ENCODE peak calls at places on chromosome 11, in eight cellular contexts. S is keratinocyte, B is fibroblast of lung, T is neural progenitor cell, O is mesenchymal stem cell, Q is endothelial cell of umbilical vein, G is neuronal stem cell, C is hepatocyte. W is an unnamed sample.

GRCh38 chr11:27553186-27553585 is 46.6 kb upstream of the LIN7C start:
- DNase-seq in B (no peak), T (no peak), Q (no peak), G (no peak), C (no peak), S (no peak), O (no peak), W (no peak)

GRCh38 chr11:103541186-103541795 is 432.1 kb downstream of the DYNC2H1 start:
- DNase-seq in T (no peak), S (peak), B (no peak), C (peak), Q (no peak), G (no peak), O (no peak), W (no peak)

GRCh38 chr11:125957623-125958330 is 11.9 kb downstream of the VSIG10L2 start:
- DNase-seq in S (no peak), T (no peak), C (no peak), O (no peak), B (no peak), G (no peak), Q (no peak), W (no peak)

GRCh38 chr11:57359896-57360690 is 20.9 kb downstream of the PRG3 start:
- DNase-seq in G (no peak), B (no peak), C (no peak), T (no peak), Q (no peak), S (no peak), O (no peak), W (peak)

GRCh38 chr11:29063630-29064361 is 953.0 kb downstream of the KCNA4 start:
- DNase-seq in Q (no peak), O (peak), C (no peak), T (no peak), B (peak), G (no peak), S (no peak), W (no peak)

GRCh38 chr11:10628506-10629236 is 60.2 kb upstream of the LYVE1 start:
- DNase-seq in C (no peak), Q (no peak), O (no peak), G (no peak), S (no peak), T (no peak), B (no peak), W (no peak)

GRCh38 chr11:93579187-93579773 is 36.1 kb upstream of the SMCO4 start:
- DNase-seq in O (no peak), S (no peak), B (no peak), G (no peak), T (no peak), Q (no peak), C (no peak), W (no peak)

GRCh38 chr11:3841426-3842304 is 906 bp upstream of the RHOG start:
- DNase-seq in B (peak), S (no peak), Q (peak), O (peak), T (peak), C (peak), G (peak), W (peak)

GRCh38 chr11:103806130-103806900 is 230.1 kb upstream of the DDI1 start:
- DNase-seq in G (no peak), Q (peak), S (no peak), C (peak), B (peak), T (no peak), O (peak), W (no peak)

GRCh38 chr11:92623055-92623454 is 346.4 kb upstream of the MTNR1B start:
- DNase-seq in Q (no peak), C (no peak), O (no peak), S (no peak), G (no peak), B (no peak), T (no peak), W (no peak)

GRCh38 chr11:84780689-84781293 is 846.4 kb downstream of the DLG2 start:
- DNase-seq in Q (no peak), C (peak), T (peak), S (no peak), O (peak), G (peak), B (peak), W (peak)

GRCh38 chr11:70707821-70708220 is 309.5 kb downstream of the CTTN start:
- DNase-seq in S (no peak), T (no peak), G (no peak), C (no peak), Q (no peak), B (no peak), O (no peak), W (no peak)

GRCh38 chr11:121111053-121111724 is 10.1 kb downstream of the TECTA start:
- DNase-seq in Q (no peak), G (no peak), O (no peak), C (no peak), B (no peak), T (no peak), S (no peak), W (no peak)

GRCh38 chr11:2763939-2764338 is 64.1 kb upstream of the KCNQ1OT1 start:
- DNase-seq in T (no peak), Q (peak), B (no peak), G (no peak), C (no peak), O (no peak), S (no peak), W (no peak)

GRCh38 chr11:45890886-45891550 is 5.6 kb downstream of the MAPK8IP1 start:
- DNase-seq in T (no peak), B (no peak), S (no peak), Q (no peak), G (no peak), O (no peak), C (no peak), W (no peak)

GRCh38 chr11:21896216-21896615 is 296.7 kb upstream of the ANO5 start:
- DNase-seq in O (no peak), S (no peak), B (no peak), C (no peak), G (no peak), T (no peak), Q (no peak), W (no peak)

GRCh38 chr11:65182258-65183170 is 786 bp downstream of the CAPN1 start:
- DNase-seq in B (peak), Q (peak), G (no peak), C (peak), O (peak), T (peak), S (no peak), W (peak)

GRCh38 chr11:68584097-68584496 is 100.2 kb upstream of the GAL start:
- DNase-seq in T (peak), G (peak), C (peak), Q (peak), B (peak), S (no peak), O (no peak), W (peak)

GRCh38 chr11:61704838-61705237 is 24.6 kb downstream of the DAGLA start:
- DNase-seq in C (no peak), S (no peak), G (no peak), Q (no peak), T (no peak), B (no peak), O (no peak), W (no peak)

GRCh38 chr11:61700221-61700620 is 20.0 kb downstream of the DAGLA start:
- DNase-seq in T (no peak), S (no peak), B (peak), O (peak), G (no peak), C (peak), Q (no peak), W (peak)

GRCh38 chr11:61700720-61701119 is 20.5 kb downstream of the DAGLA start:
- DNase-seq in S (no peak), O (no peak), T (no peak), C (no peak), G (no peak), B (no peak), Q (no peak), W (no peak)

GRCh38 chr11:61701298-61701993 is 21.3 kb downstream of the DAGLA start:
- DNase-seq in S (no peak), T (peak), O (peak), G (no peak), C (no peak), B (peak), Q (peak), W (no peak)

DNA sequence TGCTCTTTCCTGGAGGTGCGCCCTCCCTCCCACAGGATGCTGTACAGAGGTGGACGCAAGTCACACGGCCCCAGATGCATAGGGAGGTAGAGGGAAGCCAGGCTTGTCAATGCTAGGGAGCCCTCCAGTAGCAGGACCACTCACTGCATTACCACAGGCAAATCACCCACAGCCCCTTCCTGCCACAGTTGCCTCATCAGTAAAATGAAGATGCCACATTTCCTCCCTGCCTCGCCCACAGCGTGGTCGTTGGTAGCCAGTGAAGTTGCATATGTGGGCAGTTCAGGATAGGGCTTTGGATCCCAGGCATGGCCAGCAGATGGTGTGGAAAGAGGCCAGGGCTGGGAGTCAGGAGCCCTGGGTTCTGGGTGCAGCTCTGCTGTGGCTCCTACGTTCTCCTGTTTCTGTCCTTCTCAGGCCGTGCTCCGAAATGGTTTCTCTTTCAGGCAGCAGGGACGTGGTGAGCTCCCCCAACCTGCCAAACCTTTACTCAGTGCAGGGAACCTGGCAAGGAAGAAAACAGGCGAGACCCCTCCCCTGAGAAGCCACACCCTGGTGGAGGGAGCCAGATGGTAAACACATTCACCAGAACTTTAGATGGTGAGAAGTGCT is 22.6 kb downstream of the DAGLA start:
- DNase-seq in T (no peak), C (no peak), B (no peak), O (no peak), S (no peak), G (no peak), Q (no peak), W (no peak)
- H3K4me2 ChIP-seq in T (no peak), C (no peak), B (no peak), O (no peak), S (no peak), G (no peak), Q (no peak), W (no peak)

GRCh38 chr11:117189191-117189940 is 9.8 kb upstream of the TAGLN start:
- DNase-seq in G (no peak), Q (no peak), B (no peak), C (no peak), T (no peak), S (no peak), O (no peak), W (no peak)

GRCh38 chr11:117188620-117189081 is 10.1 kb downstream of the SIDT2 start:
- DNase-seq in B (no peak), O (no peak), C (no peak), Q (no peak), S (no peak), G (no peak), T (no peak), W (no peak)

GRCh38 chr11:117191680-117192400 is 7.3 kb upstream of the TAGLN start:
- DNase-seq in S (no peak), C (no peak), G (no peak), B (no peak), Q (no peak), T (no peak), O (no peak), W (no peak)

GRCh38 chr11:117187799-117188481 is 9.4 kb downstream of the SIDT2 start:
- DNase-seq in O (no peak), T (no peak), S (no peak), B (no peak), C (no peak), Q (no peak), G (no peak), W (no peak)

GRCh38 chr11:117189941-117190544 is 9.1 kb upstream of the TAGLN start:
- DNase-seq in G (no peak), B (no peak), O (no peak), Q (no peak), S (no peak), C (no peak), T (no peak), W (no peak)
- H3K4me2 ChIP-seq in G (no peak), B (no peak), O (no peak), Q (no peak), S (no peak), C (no peak), T (no peak), W (no peak)

DNA sequence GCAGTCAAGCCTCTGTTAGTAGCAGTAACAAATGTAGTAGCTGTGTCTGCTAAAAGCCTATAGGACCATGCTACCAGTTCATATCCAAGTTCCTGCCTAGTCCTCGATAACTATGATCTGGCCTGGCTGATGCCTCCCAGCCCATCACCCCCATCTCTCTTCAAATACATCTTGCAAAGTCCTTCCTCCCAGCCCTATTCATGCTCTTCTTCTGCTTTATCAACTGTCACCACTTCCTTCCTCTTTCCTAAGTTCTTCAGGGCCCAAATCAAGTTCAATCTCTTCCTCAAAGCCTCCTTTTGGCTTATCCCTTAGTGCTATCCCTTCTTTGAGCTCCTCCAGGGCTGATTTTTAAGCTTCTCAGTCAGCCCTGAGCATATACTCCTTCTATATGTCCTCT is 150.9 kb upstream of the THY1 start:
- DNase-seq in T (no peak), C (no peak), Q (no peak), G (no peak), B (no peak), S (no peak), O (no peak), W (no peak)
- H3K4me2 ChIP-seq in T (no peak), C (no peak), Q (no peak), G (no peak), B (no peak), S (no peak), O (no peak), W (no peak)

DNA sequence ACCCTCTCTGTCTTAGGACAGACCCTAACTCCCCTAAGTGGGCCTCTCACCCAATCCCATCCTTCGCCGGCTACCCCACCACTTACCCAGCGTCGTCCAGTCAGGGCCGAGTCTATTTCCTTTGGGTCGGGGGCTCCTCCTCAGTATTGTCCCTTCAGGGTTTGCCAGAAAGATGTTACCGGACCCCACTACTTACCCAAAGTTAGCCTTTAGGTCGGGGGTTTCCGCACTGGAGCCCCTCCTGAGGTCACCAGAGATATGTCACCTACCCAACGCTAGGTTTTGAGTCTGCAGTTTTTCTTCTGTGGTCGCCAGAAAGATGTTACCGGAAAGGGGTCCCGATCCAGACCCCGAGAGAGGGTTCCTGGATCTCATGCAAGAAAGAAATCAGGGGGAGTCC is 17.9 kb upstream of the B4GALNT4 start:
- DNase-seq in S (no peak), Q (no peak), C (no peak), B (no peak), T (no peak), G (no peak), O (no peak), W (no peak)
- H3K4me2 ChIP-seq in S (peak), Q (no peak), C (no peak), B (no peak), T (no peak), G (no peak), O (no peak), W (no peak)

GRCh38 chr11:96412761-96413381 is 23.1 kb downstream of the JRKL start:
- DNase-seq in G (no peak), B (no peak), O (no peak), T (no peak), C (no peak), S (no peak), Q (no peak), W (no peak)

GRCh38 chr11:96413408-96413807 is 23.6 kb downstream of the JRKL start:
- DNase-seq in T (no peak), O (no peak), B (no peak), S (no peak), G (no peak), C (no peak), Q (no peak), W (no peak)
- H3K4me2 ChIP-seq in T (no peak), O (no peak), B (no peak), S (no peak), G (no peak), C (no peak), Q (no peak), W (no peak)

DNA sequence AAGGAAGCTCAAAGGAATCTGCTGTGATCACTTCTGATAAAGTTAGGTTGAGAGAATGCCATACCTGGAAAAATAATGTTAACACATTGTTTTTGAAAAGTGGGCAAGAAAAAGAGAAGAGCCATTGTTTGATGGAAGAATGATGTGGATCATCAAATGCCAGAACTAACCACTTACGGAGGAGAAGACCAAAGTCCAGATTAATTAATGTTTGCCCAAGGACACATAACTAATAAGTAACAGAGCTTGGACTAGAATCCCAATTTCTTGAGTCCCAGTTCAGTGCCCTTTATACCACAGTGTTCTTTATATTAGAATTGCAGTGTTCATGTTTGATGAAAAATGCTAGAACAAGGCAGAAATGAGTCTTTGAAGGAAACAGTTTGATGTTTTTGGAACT is 72.1 kb downstream of the TRIM44 start:
- DNase-seq in T (no peak), B (no peak), O (no peak), G (no peak), C (no peak), Q (no peak), S (no peak), W (no peak)
- H3K4me2 ChIP-seq in T (no peak), B (no peak), O (no peak), G (no peak), C (peak), Q (no peak), S (no peak), W (no peak)

DNA sequence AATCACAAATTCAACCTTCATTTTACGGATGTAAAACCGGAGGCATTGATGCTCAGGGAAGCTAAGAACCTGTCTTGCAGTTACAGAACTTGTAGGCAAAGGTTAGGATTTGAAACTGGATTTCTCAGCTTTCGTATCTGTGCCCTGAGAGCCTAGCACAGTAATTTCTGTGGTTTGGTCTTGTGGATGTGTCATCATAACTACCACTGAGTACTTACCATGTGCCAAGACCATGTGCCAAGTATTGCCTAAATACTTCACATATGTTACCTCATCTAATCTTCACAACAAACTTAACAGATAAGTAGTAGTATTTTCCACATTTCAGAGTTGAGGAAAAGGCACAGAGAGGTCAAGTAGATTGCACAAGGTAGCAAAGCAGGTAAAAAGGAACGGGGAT is 140.7 kb downstream of the NXPE2 start:
- DNase-seq in O (no peak), C (no peak), T (no peak), G (no peak), Q (no peak), S (no peak), B (no peak), W (no peak)
- H3K4me2 ChIP-seq in O (no peak), C (no peak), T (no peak), G (no peak), Q (no peak), S (no peak), B (no peak), W (no peak)

DNA sequence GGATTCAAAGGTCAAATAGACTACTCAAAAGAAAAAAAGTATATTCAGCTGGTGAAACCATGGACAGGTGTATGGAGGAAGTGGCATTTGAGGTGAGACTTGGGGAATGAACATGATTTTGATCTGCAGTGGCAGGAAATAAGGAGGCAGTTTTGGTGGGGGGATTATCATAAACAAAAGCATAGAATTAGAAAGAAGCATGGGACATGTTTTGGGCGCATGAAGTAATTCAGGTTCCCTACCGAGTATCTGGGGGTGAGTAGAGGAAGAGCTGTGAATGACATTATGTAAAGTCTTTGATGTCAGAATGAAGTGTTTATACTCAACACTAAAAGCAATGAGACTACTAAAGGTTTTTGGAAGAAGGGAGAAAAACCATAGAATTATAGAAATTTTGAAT is 3.1 kb downstream of the CLMP start:
- DNase-seq in G (no peak), O (no peak), T (no peak), S (no peak), B (no peak), Q (no peak), C (no peak), W (no peak)
- H3K4me2 ChIP-seq in G (no peak), O (no peak), T (no peak), S (no peak), B (peak), Q (no peak), C (peak), W (no peak)

DNA sequence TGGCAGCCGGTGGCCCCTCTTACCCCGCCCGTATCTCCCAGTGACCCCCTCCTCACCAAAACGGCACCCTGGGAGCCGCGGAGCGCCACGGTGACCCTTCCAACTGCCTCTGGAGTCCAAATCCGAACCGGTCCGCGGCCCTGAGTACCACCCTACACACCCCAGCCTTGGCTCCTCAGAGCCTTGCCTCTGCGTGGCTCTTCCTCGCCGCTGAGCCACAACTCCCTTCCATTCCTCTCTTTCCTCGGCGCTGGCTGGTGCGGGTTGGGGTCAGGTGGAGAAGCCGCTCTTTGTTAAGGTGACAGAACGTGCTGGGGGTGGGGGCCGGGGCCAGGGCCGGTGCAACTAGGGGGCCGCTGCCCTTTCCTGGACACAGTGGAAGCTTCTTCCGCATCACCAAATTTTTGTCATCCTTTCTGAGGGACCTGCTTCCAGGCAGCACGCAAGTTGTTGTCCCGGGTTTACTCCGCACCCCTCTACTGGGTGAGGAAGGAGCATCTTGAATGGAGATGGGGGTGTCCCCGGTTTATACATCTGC is 6.5 kb downstream of the ALX4 start:
- DNase-seq in B (no peak), G (no peak), T (no peak), C (no peak), Q (no peak), S (no peak), O (no peak), W (no peak)
- H3K4me2 ChIP-seq in B (no peak), G (no peak), T (peak), C (no peak), Q (no peak), S (no peak), O (no peak), W (no peak)

GRCh38 chr11:12113294-12113693 is 2.9 kb downstream of the MICAL2 start:
- DNase-seq in T (no peak), G (no peak), Q (no peak), C (no peak), O (no peak), B (no peak), S (no peak), W (no peak)
- H3K4me2 ChIP-seq in T (no peak), G (no peak), Q (peak), C (peak), O (peak), B (peak), S (peak), W (peak)

W was measured in PC-9.